ENCODE peak calls at places on chromosome 21, in six cellular contexts. W, P, Y, A, X and C are unnamed samples.

GRCh38 chr21:37281579-37281978 is 14.4 kb upstream of the VPS26C start:
- DNase-seq in W (no peak), A (no peak), X (no peak), P (no peak), Y (no peak), C (no peak)

GRCh38 chr21:31203371-31204054 is 140.5 kb downstream of the TIAM1 start:
- DNase-seq in W (no peak), Y (no peak), X (no peak), A (no peak), P (no peak), C (no peak)

GRCh38 chr21:44713846-44714245 is 2.5 kb upstream of the TSPEAR start:
- DNase-seq in A (no peak), P (no peak), W (no peak), X (no peak), Y (no peak), C (no peak)

GRCh38 chr21:42674351-42674940 is 21.0 kb downstream of the PDE9A start:
- DNase-seq in X (peak), P (no peak), W (no peak), Y (no peak), A (no peak), C (no peak)

GRCh38 chr21:19489930-19490329 is 1086.3 kb upstream of the TMPRSS15 start:
- DNase-seq in W (no peak), A (no peak), X (no peak), P (no peak), Y (no peak), C (no peak)

GRCh38 chr21:44427241-44428120 is 27.8 kb upstream of the LRRC3 start:
- DNase-seq in X (no peak), A (no peak), W (no peak), Y (no peak), P (peak), C (no peak)

GRCh38 chr21:38439336-38439900 is 58.9 kb downstream of the ERG start:
- DNase-seq in W (no peak), X (no peak), Y (no peak), P (no peak), A (no peak), C (no peak)

GRCh38 chr21:37916795-37917142 is 512 bp upstream of the KCNJ6 start:
- DNase-seq in X (peak), Y (no peak), A (no peak), P (peak), W (no peak), C (no peak)

GRCh38 chr21:44509539-44509938 is 30.5 kb downstream of the KRTAP10-1 start:
- DNase-seq in P (no peak), X (no peak), A (no peak), W (no peak), Y (peak), C (no peak)

GRCh38 chr21:46402421-46402820 is 56.3 kb upstream of the DIP2A start:
- DNase-seq in A (no peak), P (no peak), Y (no peak), W (no peak), X (no peak), C (no peak)

GRCh38 chr21:45923146-45923545 is 58.4 kb upstream of the COL6A1 start:
- DNase-seq in Y (peak), A (peak), X (peak), W (peak), P (peak), C (peak)

GRCh38 chr21:14236180-14236579 is 20.2 kb downstream of the RBM11 start:
- DNase-seq in A (no peak), X (no peak), P (no peak), W (no peak), Y (no peak), C (no peak)

GRCh38 chr21:42332557-42332956 is 17.3 kb upstream of the TFF3 start:
- DNase-seq in Y (no peak), P (no peak), W (no peak), A (no peak), X (no peak), C (peak)

GRCh38 chr21:21029159-21029558 is 30.9 kb downstream of the NCAM2 start:
- DNase-seq in A (no peak), X (no peak), Y (no peak), P (no peak), W (no peak), C (no peak)

GRCh38 chr21:45142469-45142868 is 68.1 kb downstream of the ADARB1 start:
- DNase-seq in Y (no peak), A (peak), P (no peak), W (no peak), X (no peak), C (no peak)

GRCh38 chr21:38664821-38665220 is 140.9 kb upstream of the ETS2 start:
- DNase-seq in P (no peak), Y (no peak), W (no peak), X (no peak), A (no peak), C (no peak)

DNA sequence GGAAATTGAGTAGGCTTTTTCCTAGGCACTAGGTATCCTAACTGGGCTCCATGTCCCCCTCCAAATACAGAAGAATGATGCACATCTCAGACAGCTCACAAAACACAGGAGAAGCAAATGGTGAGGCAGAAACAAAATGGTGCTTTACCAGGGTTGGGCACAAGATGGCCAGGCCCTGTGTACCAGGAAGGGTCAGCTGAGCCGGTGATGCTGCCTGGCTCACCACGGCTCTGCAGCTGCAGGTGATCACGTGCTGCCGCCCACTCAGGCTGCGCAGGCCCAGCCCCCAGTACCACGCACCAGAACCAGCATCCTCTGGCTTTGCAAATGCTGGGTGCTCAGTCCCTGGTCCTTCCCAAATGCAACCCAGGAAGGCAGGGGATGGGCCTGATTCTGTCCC is 998 bp upstream of the DSCAM start:
- DNase-seq in A (no peak), P (no peak), X (no peak), Y (no peak), W (no peak), C (no peak)
- TF ChIP-seq CTCF in A (no peak), P (peak), X (no peak), Y (no peak), W (no peak), C (no peak)

DNA sequence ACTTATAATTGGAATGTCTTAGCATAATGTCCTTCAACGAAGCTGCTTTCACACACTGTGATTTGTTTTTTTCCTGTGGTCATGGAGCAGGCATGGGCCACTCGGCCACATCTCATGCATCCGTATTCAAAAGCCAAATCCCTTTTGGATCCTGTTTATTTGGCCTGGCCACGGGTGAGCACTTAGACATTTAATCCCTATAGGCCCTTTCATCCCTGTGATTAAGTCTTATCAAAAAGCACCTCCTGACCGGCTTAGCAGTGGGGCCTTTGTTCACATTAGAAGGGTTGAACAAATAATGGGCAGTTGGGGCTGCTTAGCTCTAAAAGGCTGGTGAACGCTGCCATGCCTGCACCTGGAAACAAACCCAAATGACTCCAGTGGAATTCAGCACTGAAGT is 2.0 kb downstream of the KCNE2 start:
- DNase-seq in W (no peak), A (no peak), Y (no peak), P (no peak), X (no peak), C (no peak)
- TF ChIP-seq CTCF in W (no peak), A (no peak), Y (no peak), P (no peak), X (no peak), C (no peak)

DNA sequence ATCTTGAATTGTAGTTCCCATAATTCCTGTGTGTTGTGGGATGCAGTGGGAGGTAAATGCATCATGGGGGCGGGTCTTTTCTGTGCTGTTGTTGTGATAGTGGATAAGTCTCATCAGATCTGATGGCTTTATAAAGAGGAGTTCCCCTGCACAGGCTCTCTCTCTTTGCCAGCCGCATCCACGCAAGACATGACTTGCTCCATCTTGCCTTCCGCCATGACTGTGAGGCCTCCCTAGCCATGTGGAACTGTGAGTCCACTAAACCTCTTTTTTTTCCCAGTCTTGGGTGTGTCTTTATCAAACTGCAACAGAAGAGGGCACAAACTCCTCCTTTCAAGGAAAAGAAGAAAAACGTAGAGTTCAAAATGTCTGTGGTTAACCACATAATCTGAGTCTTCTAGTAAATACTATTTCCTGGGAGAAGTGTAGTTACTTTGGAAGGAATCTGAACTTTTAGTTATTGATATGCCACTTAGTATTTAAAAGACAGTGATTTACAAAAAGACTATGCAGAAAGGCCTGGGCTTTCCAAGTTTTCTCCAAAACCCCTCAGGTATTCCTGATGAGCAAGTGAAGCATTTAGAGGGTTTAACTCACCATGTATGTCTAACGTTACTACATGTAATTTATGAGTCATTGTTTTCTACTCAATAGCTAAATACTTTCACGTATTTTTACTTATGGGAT is 10.0 kb downstream of the ADAMTS1 start:
- DNase-seq in W (no peak), P (no peak), X (no peak), Y (no peak), A (no peak), C (no peak)
- TF ChIP-seq CTCF in W (no peak), P (no peak), X (no peak), Y (no peak), A (no peak), C (no peak)

GRCh38 chr21:36169465-36170128 is 13.0 kb downstream of the DOP1B start:
- DNase-seq in P (no peak), Y (no peak), W (no peak), A (no peak), X (no peak), C (peak)
- TF ChIP-seq CTCF in P (peak), Y (no peak), W (no peak), A (peak), X (no peak), C (no peak)

GRCh38 chr21:25709684-25710265 is 24.9 kb downstream of the ATP5PF start:
- DNase-seq in P (no peak), Y (no peak), X (no peak), W (no peak), A (no peak), C (no peak)
- TF ChIP-seq CTCF in P (no peak), Y (no peak), X (no peak), W (no peak), A (no peak), C (no peak)

GRCh38 chr21:33540711-33541104 is 1.2 kb downstream of the GART start:
- DNase-seq in Y (no peak), P (no peak), X (no peak), W (no peak), A (no peak), C (peak)

GRCh38 chr21:33541105-33541711 is 709 bp downstream of the GART start:
- DNase-seq in Y (peak), W (no peak), A (no peak), X (no peak), P (no peak), C (no peak)

GRCh38 chr21:33541756-33542639 is at the start of gene GART:
- DNase-seq in A (peak), X (peak), P (peak), W (peak), Y (peak), C (peak)

GRCh38 chr21:33537212-33537611 is 4.7 kb downstream of the GART start:
- DNase-seq in Y (no peak), P (no peak), A (no peak), W (no peak), X (no peak), C (no peak)

DNA sequence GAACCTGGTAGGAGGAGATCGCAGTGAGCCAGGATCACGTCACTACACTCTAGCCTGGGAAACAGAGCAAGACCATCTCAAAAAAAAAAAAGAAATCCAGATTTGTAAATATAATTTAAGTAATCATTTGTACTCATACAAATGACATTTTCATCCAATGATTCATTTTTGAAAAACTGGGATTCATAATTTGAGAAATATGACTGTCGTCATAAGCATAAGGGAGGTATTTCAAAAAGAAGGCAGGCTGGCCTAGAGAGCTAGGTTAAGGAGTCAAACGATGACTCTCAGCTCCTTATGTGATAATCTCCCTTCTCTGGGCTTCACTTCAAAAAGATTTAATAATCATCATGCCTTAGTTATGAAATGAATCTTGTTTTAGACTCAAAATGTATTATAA is 2.3 kb downstream of the GART start:
- DNase-seq in A (no peak), Y (no peak), X (no peak), P (no peak), W (no peak), C (no peak)
- TF ChIP-seq CTCF in A (no peak), Y (no peak), X (no peak), P (no peak), W (no peak), C (no peak)

GRCh38 chr21:34801519-34802132 is 132.8 kb downstream of the CLIC6 start:
- DNase-seq in A (no peak), Y (peak), X (no peak), W (no peak), P (no peak), C (no peak)
- TF ChIP-seq CTCF in A (peak), Y (no peak), X (peak), W (no peak), P (peak), C (peak)